ENCODE peak calls at places on chromosomes 12 and 14, in eight cellular contexts. R is right atrium auricular region, B is right lobe of liver, O is mammary epithelial cell, G is uterus, I is psoas muscle, Q is adipocyte, A is MG63. X is an unnamed sample.

GRCh38 chr12:15584366-15585041 is 204.7 kb downstream of the EPS8 start:
- DNase-seq in B (no peak), Q (peak), A (no peak), O (no peak), G (no peak), R (no peak), I (no peak), X (no peak)

GRCh38 chr14:58701156-58701555 is 63.4 kb downstream of the DACT1 start:
- DNase-seq in A (no peak), R (no peak), G (no peak), B (no peak), O (no peak), Q (no peak), I (no peak), X (peak)

GRCh38 chr12:127292736-127293135 is 974.2 kb upstream of the TMEM132C start:
- DNase-seq in G (no peak), O (no peak), R (peak), B (no peak), I (no peak), A (no peak), Q (no peak), X (no peak)

GRCh38 chr12:109134186-109134917 is 18.0 kb downstream of the ACACB start:
- DNase-seq in Q (peak), G (peak), B (peak), R (no peak), A (peak), O (peak), I (peak), X (no peak)

GRCh38 chr12:106898001-106898966 is 57.4 kb upstream of the TMEM263 start:
- DNase-seq in B (no peak), R (no peak), A (no peak), O (no peak), I (no peak), G (no peak), Q (no peak), X (no peak)

GRCh38 chr14:91367173-91368171 is 50.1 kb downstream of the CCDC88C start:
- DNase-seq in A (peak), I (no peak), R (no peak), B (no peak), Q (no peak), G (no peak), O (peak), X (no peak)

GRCh38 chr12:132657004-132657727 is 30.0 kb downstream of the POLE start:
- DNase-seq in O (no peak), G (no peak), Q (no peak), A (no peak), B (no peak), R (no peak), I (no peak), X (no peak)

GRCh38 chr12:121762269-121762668 is 31.2 kb downstream of the RHOF start:
- DNase-seq in A (no peak), G (no peak), R (no peak), O (no peak), I (no peak), Q (no peak), B (no peak), X (no peak)

GRCh38 chr14:74882103-74882920 is 596 bp downstream of the DLST start:
- DNase-seq in R (no peak), G (peak), Q (peak), B (no peak), A (peak), I (peak), O (peak), X (peak)

GRCh38 chr12:6322352-6322751 is 11.9 kb downstream of the PLEKHG6 start:
- DNase-seq in I (no peak), B (no peak), R (no peak), G (no peak), A (no peak), O (no peak), Q (no peak), X (no peak)

GRCh38 chr12:127830730-127831129 is 436.2 kb upstream of the TMEM132C start:
- DNase-seq in A (no peak), B (no peak), R (no peak), O (no peak), G (no peak), I (no peak), Q (no peak), X (no peak)

GRCh38 chr14:104681689-104682074 is 7.7 kb upstream of the INF2 start:
- DNase-seq in O (peak), G (peak), B (peak), Q (peak), I (peak), A (peak), R (peak), X (peak)

GRCh38 chr12:1533602-1534304 is 60.6 kb downstream of the FBXL14 start:
- DNase-seq in A (peak), G (no peak), Q (peak), O (peak), I (no peak), B (no peak), R (no peak), X (no peak)

GRCh38 chr12:64685605-64686004 is 73.6 kb downstream of the GNS start:
- DNase-seq in R (no peak), I (no peak), A (no peak), O (no peak), Q (no peak), G (no peak), B (no peak), X (no peak)

GRCh38 chr12:2284321-2284813 is 231.6 kb downstream of the CACNA1C start:
- DNase-seq in R (no peak), Q (peak), B (no peak), G (no peak), O (no peak), I (no peak), A (peak), X (no peak)

GRCh38 chr14:101176535-101177205 is 273.1 kb upstream of the RTL1 start:
- DNase-seq in R (peak), I (no peak), G (no peak), Q (no peak), B (no peak), O (no peak), A (no peak), X (no peak)

GRCh38 chr14:77155083-77155482 is 13.5 kb upstream of the ZDHHC22 start:
- DNase-seq in A (no peak), B (no peak), O (no peak), G (no peak), Q (no peak), R (peak), I (no peak), X (no peak)
- H3K4me3 ChIP-seq in A (no peak), B (no peak), O (no peak), G (no peak), Q (no peak), R (no peak), I (no peak), X (no peak)

GRCh38 chr12:32502693-32503510 is 103.5 kb downstream of the FGD4 start:
- DNase-seq in R (no peak), Q (peak), A (peak), B (peak), O (peak), G (no peak), I (peak), X (peak)
- H3K4me3 ChIP-seq in R (peak), Q (peak), A (no peak), B (no peak), O (no peak), G (no peak), I (peak), X (no peak)

GRCh38 chr12:16603265-16603915 is 2.6 kb downstream of the LMO3 start:
- DNase-seq in I (no peak), R (no peak), B (no peak), A (no peak), Q (no peak), O (no peak), G (no peak), X (no peak)
- H3K4me3 ChIP-seq in I (no peak), R (no peak), B (no peak), A (no peak), Q (peak), O (no peak), G (no peak), X (no peak)

DNA sequence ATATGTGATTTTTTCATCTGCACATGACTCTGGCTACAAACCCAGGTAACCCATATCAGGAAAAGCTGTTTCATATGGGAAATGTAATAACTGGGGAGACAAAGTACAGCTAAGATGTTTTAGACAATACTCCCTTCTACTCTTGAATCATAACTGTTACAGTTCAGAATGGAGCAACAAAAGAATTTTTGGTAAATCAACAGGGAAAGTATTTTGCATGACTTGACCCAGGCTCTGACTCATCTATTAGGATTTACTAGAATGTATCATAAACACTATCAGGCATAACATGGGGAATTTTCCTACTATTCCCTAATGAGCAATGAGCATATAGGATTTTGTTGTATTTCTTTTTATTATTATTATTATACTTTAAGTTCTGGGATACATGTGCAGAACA is 553.0 kb downstream of the SLC16A7 start:
- DNase-seq in Q (peak), O (peak), A (no peak), G (no peak), I (no peak), B (no peak), R (no peak), X (no peak)
- H3K4me3 ChIP-seq in Q (no peak), O (no peak), A (no peak), G (no peak), I (no peak), B (no peak), R (no peak), X (no peak)

X was measured in adrenal gland.